ENCODE peak calls at places on chromosomes 1 and 21, in five cellular contexts. X is stomach, R is thoracic aorta, T is iPS DF 6.9, U is colonic mucosa. Q is an unnamed sample.

GRCh38 chr1:153775432-153776311 is 465 bp downstream of the SLC27A3 start:
- DNase-seq in X (peak), R (no peak), T (peak), U (peak), Q (peak)

GRCh38 chr1:41980872-41981653 is 62.3 kb upstream of the HIVEP3 start:
- DNase-seq in X (no peak), R (no peak), T (no peak), U (peak), Q (no peak)

GRCh38 chr1:201198598-201198997 is 8.0 kb downstream of the IGFN1 start:
- DNase-seq in X (no peak), R (no peak), T (no peak), U (no peak), Q (no peak)

GRCh38 chr1:221289103-221289502 is 409.9 kb downstream of the HLX start:
- DNase-seq in X (no peak), R (no peak), T (no peak), U (no peak), Q (no peak)

GRCh38 chr21:31337991-31338891 is 5.8 kb downstream of the TIAM1 start:
- DNase-seq in X (no peak), R (no peak), T (no peak), U (no peak), Q (peak)

GRCh38 chr1:121458291-121459048 is 273.7 kb downstream of the SRGAP2C start:
- DNase-seq in X (no peak), R (no peak), T (no peak), U (no peak), Q (no peak)

GRCh38 chr1:115879977-115880376 is 39.1 kb upstream of the NHLH2 start:
- DNase-seq in X (no peak), R (no peak), T (peak), U (no peak), Q (peak)

GRCh38 chr1:226706664-226707063 is 32.4 kb downstream of the ITPKB start:
- DNase-seq in X (no peak), R (no peak), T (no peak), U (no peak), Q (no peak)

GRCh38 chr1:205810448-205811157 is 2.4 kb downstream of the SLC41A1 start:
- DNase-seq in X (no peak), R (no peak), T (no peak), U (no peak), Q (no peak)

GRCh38 chr1:34303218-34303617 is 126.5 kb downstream of the C1orf94 start:
- DNase-seq in X (no peak), R (no peak), T (no peak), U (no peak), Q (no peak)

GRCh38 chr1:93304716-93305138 is 41.0 kb upstream of the DR1 start:
- DNase-seq in X (peak), R (peak), T (peak), U (peak), Q (no peak)

GRCh38 chr1:178450871-178451270 is 45.9 kb downstream of the CLEC20A start:
- DNase-seq in X (no peak), R (no peak), T (no peak), U (no peak), Q (no peak)

GRCh38 chr1:27562021-27562420 is 41.9 kb downstream of the AHDC1 start:
- DNase-seq in X (no peak), R (no peak), T (no peak), U (no peak), Q (no peak)

GRCh38 chr1:24955779-24956365 is 25.8 kb upstream of the RUNX3 start:
- DNase-seq in X (no peak), R (no peak), T (no peak), U (no peak), Q (no peak)

GRCh38 chr1:13749543-13750307 is 49.7 kb downstream of the PRDM2 start:
- DNase-seq in X (peak), R (peak), T (no peak), U (no peak), Q (no peak)

GRCh38 chr1:63611231-63611630 is 18.0 kb downstream of the PGM1 start:
- DNase-seq in X (no peak), R (no peak), T (no peak), U (no peak), Q (no peak)

GRCh38 chr1:108831225-108831624 is 25.7 kb downstream of the AKNAD1 start:
- DNase-seq in X (no peak), R (no peak), T (no peak), U (no peak), Q (no peak)

GRCh38 chr21:28215214-28215954 is 777.3 kb downstream of the LTN1 start:
- DNase-seq in X (no peak), R (no peak), T (no peak), U (no peak), Q (peak)

GRCh38 chr21:35953570-35953969 is 106.8 kb downstream of the SETD4 start:
- DNase-seq in X (no peak), R (no peak), T (no peak), U (peak), Q (no peak)

GRCh38 chr21:45265721-45266517 is 21.8 kb downstream of the POFUT2 start:
- DNase-seq in X (peak), R (no peak), T (no peak), U (peak), Q (no peak)
- H3K27ac ChIP-seq in X (no peak), R (no peak), T (no peak), U (no peak), Q (no peak)

DNA sequence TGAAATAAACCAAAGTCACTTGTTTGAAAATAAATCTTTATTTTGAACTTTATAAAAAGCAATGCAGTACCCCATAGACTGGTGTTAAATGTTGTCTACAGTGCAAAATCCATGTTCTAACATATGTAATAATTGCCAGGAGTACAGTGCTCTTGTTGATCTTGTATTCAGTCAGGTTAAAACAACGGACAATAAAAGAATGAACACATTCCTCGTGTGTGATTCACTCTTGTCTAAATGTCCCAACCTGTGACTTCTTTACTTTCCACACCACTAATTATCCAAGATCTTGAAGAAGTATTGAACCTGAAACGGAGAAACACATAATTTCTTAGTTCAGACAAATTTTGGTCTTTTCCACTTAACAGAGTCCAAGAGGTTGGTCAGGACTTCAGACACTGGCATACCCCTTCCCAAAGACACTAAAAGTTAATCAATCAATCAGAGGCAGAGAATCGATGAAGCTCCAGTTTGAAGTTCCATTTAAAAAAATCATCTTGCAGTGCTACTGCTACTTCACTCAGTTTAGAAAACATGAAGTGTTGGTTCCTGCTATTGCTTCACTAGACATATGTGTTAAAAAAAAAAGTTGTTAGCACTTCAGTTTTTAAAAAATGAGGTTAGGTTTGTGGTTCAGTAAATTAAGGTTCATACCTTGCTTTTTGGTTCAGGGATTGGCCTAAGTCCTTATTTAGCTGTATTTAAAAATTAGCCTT is 26.2 kb downstream of the ATP1B1 start:
- DNase-seq in X (no peak), R (no peak), T (no peak), U (no peak), Q (peak)
- H3K27ac ChIP-seq in X (no peak), R (no peak), T (no peak), U (no peak), Q (no peak)

GRCh38 chr21:45593162-45594022 is 50.1 kb upstream of the PCBP3 start:
- DNase-seq in X (no peak), R (no peak), T (no peak), U (no peak), Q (no peak)

GRCh38 chr21:45592208-45592619 is 50.0 kb upstream of the SLC19A1 start:
- DNase-seq in X (no peak), R (no peak), T (no peak), U (no peak), Q (no peak)

GRCh38 chr21:45590726-45591618 is 48.7 kb upstream of the SLC19A1 start:
- DNase-seq in X (no peak), R (no peak), T (no peak), U (no peak), Q (peak)

GRCh38 chr21:45591619-45592207 is 49.5 kb upstream of the SLC19A1 start:
- DNase-seq in X (no peak), R (no peak), T (no peak), U (no peak), Q (no peak)

GRCh38 chr21:45592626-45593134 is 50.4 kb upstream of the SLC19A1 start:
- DNase-seq in X (no peak), R (no peak), T (no peak), U (no peak), Q (no peak)
- H3K27ac ChIP-seq in X (no peak), R (no peak), T (no peak), U (no peak), Q (no peak)

GRCh38 chr21:41864311-41865001 is 14.7 kb downstream of the PRDM15 start:
- DNase-seq in X (no peak), R (no peak), T (no peak), U (no peak), Q (no peak)
- H3K27ac ChIP-seq in X (no peak), R (no peak), T (no peak), U (no peak), Q (no peak)

GRCh38 chr1:45730075-45730779 is 20.2 kb downstream of the IPP start:
- DNase-seq in X (no peak), R (no peak), T (no peak), U (no peak), Q (peak)
- H3K27ac ChIP-seq in X (no peak), R (no peak), T (no peak), U (no peak), Q (no peak)

DNA sequence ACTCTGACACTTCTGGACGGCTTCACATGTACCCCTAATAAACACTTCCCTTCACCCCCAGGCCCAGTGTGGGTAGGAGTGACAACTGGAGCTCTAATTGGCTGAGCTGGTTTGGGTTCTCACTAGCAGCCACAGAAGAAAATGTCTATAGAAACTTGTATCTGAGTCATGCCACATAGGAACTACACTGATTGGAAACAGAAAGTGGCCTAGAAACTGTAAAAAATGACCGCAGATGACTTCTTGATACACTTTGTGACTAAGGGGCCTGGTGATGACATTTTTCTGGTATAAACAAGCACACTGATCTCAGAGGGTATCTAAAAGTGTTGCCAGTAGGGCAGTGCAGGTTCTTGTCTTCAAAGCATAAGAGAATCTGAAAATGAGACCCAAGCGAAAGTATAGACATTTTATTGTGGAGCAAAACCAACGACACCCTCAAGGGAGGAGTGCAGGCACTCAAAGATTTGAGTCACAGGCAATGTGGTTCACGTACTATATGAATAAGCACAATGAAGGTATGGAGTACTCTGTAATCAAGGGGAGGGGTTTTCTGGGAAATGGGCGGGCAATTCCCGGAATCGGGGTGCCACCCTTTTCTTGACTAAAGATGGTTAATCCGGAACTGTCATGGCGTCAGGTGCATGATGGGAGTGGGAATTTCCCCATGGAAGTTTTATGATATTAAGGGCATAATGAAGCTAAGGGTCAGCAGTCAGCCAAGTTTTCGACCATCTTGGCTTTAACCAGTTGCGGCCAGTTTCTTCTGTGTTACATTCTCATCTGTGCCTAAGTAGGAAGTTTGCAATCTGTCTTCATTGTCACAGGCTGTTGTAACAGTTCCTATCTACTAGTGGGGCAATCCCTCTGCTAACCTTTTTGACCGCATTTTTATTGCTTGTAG is at the start of gene AIM2:
- DNase-seq in X (peak), R (no peak), T (no peak), U (peak), Q (no peak)
- H3K27ac ChIP-seq in X (peak), R (peak), T (no peak), U (peak), Q (no peak)

GRCh38 chr1:164561461-164561860 is 2.5 kb downstream of the PBX1 start:
- DNase-seq in X (no peak), R (no peak), T (no peak), U (no peak), Q (no peak)

GRCh38 chr1:164562947-164563346 is 4.0 kb downstream of the PBX1 start:
- DNase-seq in X (no peak), R (no peak), T (no peak), U (no peak), Q (peak)

GRCh38 chr1:164563821-164564251 is 4.9 kb downstream of the PBX1 start:
- DNase-seq in X (no peak), R (no peak), T (no peak), U (no peak), Q (no peak)

GRCh38 chr1:164561007-164561406 is 2.0 kb downstream of the PBX1 start:
- DNase-seq in X (no peak), R (no peak), T (no peak), U (no peak), Q (no peak)

DNA sequence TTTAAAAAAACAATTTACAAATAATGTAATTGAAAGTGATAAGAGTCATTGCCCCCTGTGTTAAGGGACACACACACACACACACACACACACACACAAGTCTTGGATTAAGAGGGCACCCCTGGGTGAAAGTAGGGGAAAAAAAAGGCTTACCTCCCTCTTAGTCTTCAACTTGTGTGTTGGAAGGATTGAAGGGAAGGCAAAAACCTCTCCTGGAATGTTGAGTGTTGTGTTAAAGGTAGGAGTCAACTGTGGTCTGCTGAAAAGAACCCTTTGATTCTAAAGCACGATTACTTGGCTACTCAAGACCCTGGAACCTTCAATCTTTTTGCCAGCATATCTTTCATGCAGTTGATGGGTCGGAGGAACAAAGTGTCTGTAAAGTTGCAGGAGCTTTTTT is 6.4 kb downstream of the PBX1 start:
- DNase-seq in X (no peak), R (no peak), T (no peak), U (no peak), Q (peak)
- H3K27ac ChIP-seq in X (no peak), R (peak), T (no peak), U (no peak), Q (no peak)

DNA sequence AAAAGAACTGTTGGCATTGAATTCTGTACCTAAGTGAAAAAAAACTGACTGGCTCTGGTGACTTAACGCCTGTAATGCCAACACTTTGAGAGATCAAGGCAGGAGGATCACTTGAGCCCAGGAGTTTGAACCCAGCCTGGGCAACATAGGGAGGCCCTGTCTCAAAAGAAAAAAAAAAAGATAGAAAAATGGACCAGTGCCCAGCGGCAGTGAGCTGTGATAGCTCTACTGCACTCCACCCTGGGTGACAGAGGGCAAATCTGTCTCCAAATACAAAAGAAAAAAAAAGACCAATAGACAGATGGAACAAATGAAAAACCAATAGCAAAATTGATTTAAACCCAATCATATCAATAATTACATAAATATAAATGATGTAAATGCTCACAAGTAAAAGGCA is 674 bp upstream of the AKR7A3 start:
- DNase-seq in X (no peak), R (no peak), T (no peak), U (no peak), Q (no peak)
- H3K27ac ChIP-seq in X (peak), R (no peak), T (no peak), U (peak), Q (no peak)